ENCODE peak calls at places on chromosomes 11 and 22, in six cellular contexts. S, X, Z, N, M and O are unnamed samples. For H3K4me1, the result is how much of the 10 kb centered on the place peaks cover.

GRCh38 chr22:25399649-25400151 is 164.8 kb upstream of the GRK3 start:
- DNase-seq in S (peak), X (no peak), N (no peak), M (no peak), Z (no peak), O (no peak)

GRCh38 chr22:23248583-23248982 is 68.3 kb downstream of the BCR start:
- DNase-seq in Z (no peak), S (no peak), X (no peak), M (peak), N (no peak), O (no peak)

GRCh38 chr22:37343343-37343742 is 61.0 kb downstream of the CYTH4 start:
- DNase-seq in X (no peak), S (no peak), M (no peak), Z (no peak), N (no peak), O (no peak)

GRCh38 chr11:89327885-89328284 is 150.2 kb downstream of the TYR start:
- DNase-seq in X (no peak), M (no peak), S (no peak), N (no peak), Z (no peak), O (no peak)

GRCh38 chr11:26323837-26324236 is 8.1 kb upstream of the ANO3 start:
- DNase-seq in Z (no peak), M (no peak), S (no peak), X (no peak), N (no peak), O (no peak)

GRCh38 chr11:71298016-71298550 is 45.7 kb upstream of the SHANK2 start:
- DNase-seq in Z (peak), S (no peak), X (peak), N (peak), M (no peak), O (no peak)

GRCh38 chr22:41931701-41932269 is 5.2 kb upstream of the TNFRSF13C start:
- DNase-seq in M (no peak), Z (no peak), S (no peak), X (no peak), N (no peak), O (no peak)

GRCh38 chr22:35957589-35957988 is 71.0 kb downstream of the RBFOX2 start:
- DNase-seq in M (no peak), S (no peak), N (no peak), Z (no peak), X (no peak), O (no peak)

GRCh38 chr11:17986007-17986710 is 26.7 kb downstream of the SERGEF start:
- DNase-seq in M (peak), Z (no peak), N (no peak), S (peak), X (no peak), O (no peak)

GRCh38 chr22:39287076-39287743 is 32.2 kb downstream of the RPL3 start:
- DNase-seq in Z (no peak), X (no peak), N (no peak), M (no peak), S (no peak), O (no peak)

GRCh38 chr11:4539603-4540219 is 5.3 kb upstream of the OR52M1 start:
- DNase-seq in Z (peak), S (no peak), N (no peak), X (peak), M (peak), O (peak)

GRCh38 chr11:113339909-113340569 is 25.7 kb downstream of the TTC12 start:
- DNase-seq in N (no peak), M (no peak), Z (no peak), X (no peak), S (no peak), O (no peak)

GRCh38 chr11:118048472-118049370 is 28.2 kb upstream of the TMPRSS4 start:
- DNase-seq in Z (no peak), M (no peak), S (peak), N (peak), X (no peak), O (no peak)

GRCh38 chr11:123547180-123547579 is 107.2 kb downstream of the SCN3B start:
- DNase-seq in X (no peak), S (no peak), M (no peak), Z (no peak), N (no peak), O (no peak)

GRCh38 chr22:48423481-48423901 is 1404.2 kb downstream of the BRD1 start:
- DNase-seq in S (no peak), M (no peak), N (no peak), Z (peak), X (no peak), O (no peak)

GRCh38 chr22:49382451-49382735 is 445.3 kb downstream of the BRD1 start:
- DNase-seq in Z (no peak), S (peak), N (peak), X (no peak), M (no peak), O (no peak)

GRCh38 chr11:9982127-9982795 is 311.8 kb downstream of the SBF2 start:
- DNase-seq in Z (no peak), X (no peak), N (no peak), S (no peak), M (no peak), O (no peak)

GRCh38 chr11:92324890-92325289 is 100.3 kb downstream of the FAT3 start:
- DNase-seq in Z (no peak), N (no peak), X (no peak), S (no peak), M (no peak), O (no peak)

GRCh38 chr22:36328635-36329216 is 59.0 kb downstream of the MYH9 start:
- DNase-seq in S (peak), Z (no peak), X (no peak), M (peak), N (peak), O (peak)

GRCh38 chr11:35289821-35290220 is 129.5 kb downstream of the SLC1A2 start:
- DNase-seq in X (no peak), M (no peak), S (no peak), Z (no peak), N (no peak), O (no peak)

GRCh38 chr11:11346249-11346648 is 6.8 kb downstream of the CSNK2A3 start:
- DNase-seq in Z (no peak), S (no peak), M (no peak), N (no peak), X (no peak), O (no peak)

GRCh38 chr11:43418197-43418596 is 59.5 kb downstream of the TTC17 start:
- DNase-seq in Z (no peak), N (no peak), M (no peak), S (no peak), X (no peak), O (no peak)

GRCh38 chr11:63404536-63404935 is 35.0 kb downstream of the SLC22A9 start:
- DNase-seq in X (no peak), M (no peak), Z (no peak), N (no peak), S (no peak), O (no peak)

GRCh38 chr11:96329419-96329818 is 13.6 kb downstream of the MAML2 start:
- DNase-seq in X (no peak), N (no peak), Z (no peak), M (no peak), S (no peak), O (no peak)
- H3K4me1 ChIP-seq in X (under half), N (half or more), Z (half or more), M (under half), S (under half), O (under half)

GRCh38 chr11:57638811-57639320 is 10.8 kb downstream of the YPEL4 start:
- DNase-seq in X (no peak), S (peak), N (no peak), M (peak), Z (peak), O (no peak)
- H3K27ac ChIP-seq in X (no peak), S (no peak), N (peak), M (peak), Z (peak), O (peak)

DNA sequence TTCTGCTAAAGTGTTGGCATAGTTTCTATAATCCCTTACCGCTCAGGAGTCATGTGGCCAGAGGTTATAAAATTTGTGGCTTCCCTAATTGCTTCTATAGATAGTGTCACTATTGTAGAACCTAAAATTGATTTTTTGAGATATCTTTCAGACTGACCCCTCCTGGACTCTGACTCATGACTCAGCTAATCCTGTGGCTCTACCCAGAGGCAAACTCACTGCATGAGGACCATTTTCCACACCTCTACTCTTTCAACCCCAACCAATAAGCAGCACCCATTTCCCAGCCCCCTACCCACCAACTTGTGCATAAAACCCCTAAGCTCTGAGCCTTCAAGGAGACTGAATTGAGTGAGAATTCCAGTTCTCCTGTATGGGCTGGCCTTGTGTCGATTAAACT is 61.7 kb upstream of the PRSS23 start:
- DNase-seq in S (no peak), M (no peak), X (no peak), Z (no peak), N (no peak), O (no peak)
- H3K4me1 ChIP-seq in S (under half), M (under half), X (under half), Z (under half), N (half or more), O (under half)

DNA sequence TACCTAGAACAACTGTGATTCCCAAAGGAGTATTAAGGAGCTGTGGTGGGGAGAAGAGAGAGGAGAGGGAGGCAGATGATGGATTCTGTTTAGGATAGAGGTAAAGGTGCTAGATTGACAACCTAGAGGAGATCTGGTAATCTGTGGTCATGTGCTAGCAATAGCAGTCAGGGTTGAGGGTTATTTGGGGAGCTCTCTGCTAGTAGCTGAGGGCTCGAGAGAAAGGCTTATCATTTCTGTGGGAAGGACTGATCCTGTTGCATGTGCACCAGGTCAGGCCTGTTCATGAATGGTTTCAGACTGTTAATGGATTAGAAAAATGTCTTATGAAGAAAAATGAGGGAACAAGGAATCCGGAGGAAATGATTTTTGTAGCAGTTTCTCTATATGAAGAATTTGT is 63.2 kb downstream of the MTMR3 start:
- DNase-seq in M (no peak), Z (no peak), S (no peak), X (no peak), N (no peak), O (no peak)
- H3K27ac ChIP-seq in M (no peak), Z (no peak), S (no peak), X (no peak), N (no peak), O (no peak)

GRCh38 chr22:26893034-26893710 is 235.8 kb downstream of the MIAT start:
- DNase-seq in X (no peak), Z (no peak), S (no peak), M (no peak), N (no peak), O (no peak)

GRCh38 chr22:26894362-26894761 is 237.0 kb downstream of the MIAT start:
- DNase-seq in M (no peak), X (no peak), Z (no peak), N (no peak), S (no peak), O (no peak)

GRCh38 chr22:26892401-26893033 is 235.1 kb downstream of the MIAT start:
- DNase-seq in S (peak), X (no peak), Z (peak), N (no peak), M (peak), O (no peak)

GRCh38 chr22:26894766-26895485 is 237.5 kb downstream of the MIAT start:
- DNase-seq in S (no peak), M (no peak), X (no peak), N (no peak), Z (no peak), O (no peak)

GRCh38 chr22:26893711-26894110 is 236.3 kb downstream of the MIAT start:
- DNase-seq in N (no peak), X (no peak), M (no peak), S (no peak), Z (no peak), O (no peak)
- H3K4me1 ChIP-seq in N (under half), X (under half), M (under half), S (under half), Z (under half), O (under half)

DNA sequence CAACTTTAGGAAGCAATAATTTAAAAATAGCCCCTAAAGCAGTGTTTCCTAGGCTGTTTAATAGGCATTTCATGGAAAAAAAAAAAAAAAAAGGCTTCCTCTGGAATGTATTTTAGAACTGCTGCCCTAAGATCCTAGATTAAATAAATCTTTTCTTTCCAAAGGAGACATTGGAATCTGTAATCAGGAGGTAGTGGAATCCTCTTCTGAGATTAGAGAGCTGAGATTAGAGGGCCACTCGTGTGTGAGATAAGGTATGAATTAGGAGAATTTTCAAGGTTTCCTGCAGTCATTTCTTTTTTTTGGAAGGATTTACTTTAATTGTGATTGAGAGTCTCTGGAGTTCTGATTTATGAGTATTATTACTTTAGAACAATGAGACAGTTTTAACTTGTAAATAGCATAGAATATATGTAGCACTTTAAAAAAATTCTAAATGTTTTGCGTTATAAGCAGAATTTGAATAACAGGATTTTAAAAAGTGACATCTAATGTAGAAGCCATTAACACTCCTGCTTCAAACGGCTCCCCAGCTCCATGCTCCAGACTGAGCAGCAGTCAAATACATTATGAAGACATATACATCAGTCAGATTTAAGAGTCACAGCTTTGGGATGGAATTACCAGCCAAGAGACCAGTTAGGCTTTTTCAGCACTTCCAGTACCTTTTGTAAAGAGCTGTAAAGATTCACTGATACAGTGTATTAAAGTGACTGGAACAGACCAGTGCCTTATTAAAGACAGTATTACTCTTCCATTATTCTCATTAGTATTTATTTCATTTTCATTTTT is 5.0 kb downstream of the EED start:
- DNase-seq in S (no peak), Z (no peak), N (no peak), M (no peak), X (no peak), O (no peak)
- H3K27ac ChIP-seq in S (no peak), Z (no peak), N (no peak), M (no peak), X (no peak), O (no peak)

DNA sequence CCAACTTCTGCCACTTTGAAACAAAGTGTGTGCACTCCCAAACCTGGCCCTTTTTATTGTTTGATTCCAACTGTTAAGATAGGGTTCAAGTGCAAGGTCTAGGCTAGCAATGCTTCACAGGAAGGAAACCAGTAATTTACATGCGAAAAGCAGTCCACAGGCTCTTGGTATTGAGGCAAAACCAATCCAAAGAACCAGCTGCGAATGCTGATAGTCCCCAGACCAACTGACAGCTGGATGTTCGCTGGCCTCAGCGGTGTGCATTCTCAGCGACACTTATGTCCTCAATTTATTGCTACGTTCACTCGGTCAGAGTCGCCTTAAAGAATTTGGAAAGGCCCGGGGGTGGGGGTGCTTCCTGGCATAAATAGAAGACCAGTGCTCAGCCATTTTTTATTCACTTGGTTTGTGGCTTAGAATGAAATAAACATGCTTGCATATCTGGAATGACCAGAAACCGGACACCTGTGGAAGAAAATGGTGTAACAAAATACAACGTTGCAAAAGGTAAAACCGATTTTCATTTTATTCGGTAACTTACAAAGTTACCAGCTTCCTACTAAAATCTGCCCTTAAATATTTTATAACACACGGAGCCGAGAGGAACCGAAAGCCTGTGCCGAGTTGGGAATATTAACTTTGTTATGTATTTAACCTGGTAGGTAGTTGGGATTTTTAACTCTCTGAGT is 1.6 kb downstream of the CPT1A start:
- DNase-seq in M (no peak), X (peak), S (no peak), Z (no peak), N (no peak), O (no peak)
- H3K4me1 ChIP-seq in M (under half), X (under half), S (under half), Z (half or more), N (half or more), O (half or more)